ENCODE peak calls at places on chromosomes 2 and 18, in ten cellular contexts. T is kidney, Z is brain microvascular endothelial cell, G is HFFc6, R is HuH-7, H is HCT116, B is fibroblast of lung, C is T-helper 9 cell, Q is neural crest cell, F is ovary. Y is an unnamed sample.

GRCh38 chr2:197615033-197615652 is 60.2 kb downstream of the RFTN2 start:
- DNase-seq in T (no peak), Z (no peak), G (no peak), R (peak; percentile 32), H (peak; percentile 18), B (no peak), C (no peak), Q (no peak), F (no peak), Y (no peak)

GRCh38 chr2:63056309-63057065 is 5.9 kb downstream of the OTX1 start:
- DNase-seq in T (peak; percentile 53), Z (no peak), G (no peak), R (no peak), H (no peak), B (no peak), C (no peak), Q (peak; percentile 41), F (peak; percentile 32), Y (no peak)

GRCh38 chr2:74599676-74600075 is 45.2 kb downstream of the DOK1 start:
- DNase-seq in T (no peak), Z (no peak), G (no peak), R (no peak), H (no peak), B (no peak), C (no peak), Q (no peak), F (no peak), Y (no peak)

GRCh38 chr2:179963626-179964025 is 43.5 kb downstream of the CWC22 start:
- DNase-seq in T (no peak), Z (no peak), G (peak; percentile 36), R (no peak), H (no peak), B (peak; percentile 60), C (no peak), Q (no peak), F (no peak), Y (no peak)

GRCh38 chr2:151297882-151298281 is 8.4 kb upstream of the NMI start:
- DNase-seq in T (no peak), Z (no peak), G (no peak), R (no peak), H (no peak), B (no peak), C (no peak), Q (no peak), F (no peak), Y (no peak)

GRCh38 chr2:226115102-226115831 is 684.4 kb downstream of the IRS1 start:
- DNase-seq in T (no peak), Z (peak; percentile 96), G (peak; percentile 96), R (no peak), H (peak; percentile 99), B (peak; percentile 99), C (no peak), Q (no peak), F (no peak), Y (peak; percentile 90)

GRCh38 chr18:2180586-2180985 is 390.7 kb downstream of the METTL4 start:
- DNase-seq in T (no peak), Z (no peak), G (no peak), R (no peak), H (no peak), B (no peak), C (no peak), Q (no peak), F (no peak), Y (no peak)

GRCh38 chr18:25734336-25734735 is 356.1 kb downstream of the SS18 start:
- DNase-seq in T (no peak), Z (no peak), G (no peak), R (no peak), H (no peak), B (no peak), C (no peak), Q (no peak), F (no peak), Y (no peak)

GRCh38 chr18:56522826-56523225 is 115.6 kb downstream of the TXNL1 start:
- DNase-seq in T (no peak), Z (peak; percentile 3), G (peak; percentile 67), R (no peak), H (no peak), B (peak; percentile 75), C (no peak), Q (no peak), F (no peak), Y (no peak)

GRCh38 chr2:227267406-227268115 is 57.5 kb upstream of the MFF start:
- DNase-seq in T (no peak), Z (no peak), G (no peak), R (no peak), H (no peak), B (no peak), C (no peak), Q (no peak), F (no peak), Y (peak; percentile 31)

GRCh38 chr2:101038455-101039255 is 36.6 kb downstream of the RPL31 start:
- DNase-seq in T (no peak), Z (no peak), G (no peak), R (peak; percentile 58), H (peak; percentile 43), B (no peak), C (no peak), Q (no peak), F (no peak), Y (peak; percentile 42)

GRCh38 chr2:71620851-71621251 is 167.5 kb downstream of the DYSF start:
- DNase-seq in T (peak; percentile 25), Z (no peak), G (no peak), R (no peak), H (no peak), B (no peak), C (no peak), Q (no peak), F (no peak), Y (no peak)

GRCh38 chr2:171147081-171147480 is 13.6 kb downstream of the TLK1 start:
- DNase-seq in T (no peak), Z (no peak), G (no peak), R (no peak), H (no peak), B (no peak), C (no peak), Q (no peak), F (no peak), Y (no peak)

GRCh38 chr2:170176212-170176611 is 1.7 kb upstream of the MYO3B start:
- DNase-seq in T (no peak), Z (no peak), G (no peak), R (no peak), H (no peak), B (no peak), C (no peak), Q (no peak), F (no peak), Y (no peak)

GRCh38 chr2:123720760-123721159 is 304.3 kb upstream of the CNTNAP5 start:
- DNase-seq in T (no peak), Z (no peak), G (no peak), R (no peak), H (no peak), B (no peak), C (no peak), Q (no peak), F (no peak), Y (no peak)

GRCh38 chr18:10284571-10285282 is 169.7 kb upstream of the APCDD1 start:
- DNase-seq in T (no peak), Z (no peak), G (no peak), R (no peak), H (no peak), B (no peak), C (no peak), Q (no peak), F (no peak), Y (no peak)

GRCh38 chr2:235577404-235578330 is 83.8 kb downstream of the AGAP1 start:
- DNase-seq in T (peak; percentile 62), Z (peak; percentile 45), G (no peak), R (peak; percentile 66), H (no peak), B (peak; percentile 36), C (no peak), Q (peak; percentile 47), F (peak; percentile 67), Y (no peak)

GRCh38 chr2:50126845-50127244 is 905.1 kb downstream of the NRXN1 start:
- DNase-seq in T (no peak), Z (no peak), G (no peak), R (no peak), H (no peak), B (no peak), C (no peak), Q (no peak), F (no peak), Y (no peak)

GRCh38 chr2:27762951-27763906 is 8.3 kb upstream of the MRPL33 start:
- DNase-seq in T (no peak), Z (no peak), G (peak; percentile 23), R (peak; percentile 53), H (no peak), B (peak; percentile 61), C (no peak), Q (no peak), F (no peak), Y (no peak)

GRCh38 chr2:888211-888801 is 62.3 kb upstream of the SNTG2 start:
- DNase-seq in T (no peak), Z (no peak), G (no peak), R (no peak), H (no peak), B (no peak), C (no peak), Q (no peak), F (no peak), Y (no peak)

GRCh38 chr2:10487144-10488104 is 39.3 kb upstream of the ODC1 start:
- DNase-seq in T (no peak), Z (no peak), G (no peak), R (peak; percentile 62), H (no peak), B (no peak), C (no peak), Q (no peak), F (no peak), Y (no peak)

GRCh38 chr2:152513681-152514080 is 178.7 kb downstream of the FMNL2 start:
- DNase-seq in T (no peak), Z (peak; percentile 82), G (peak; percentile 71), R (no peak), H (peak; percentile 22), B (peak; percentile 77), C (no peak), Q (no peak), F (no peak), Y (peak; percentile 50)

GRCh38 chr2:14942991-14943390 is 310.5 kb downstream of the LRATD1 start:
- DNase-seq in T (no peak), Z (no peak), G (no peak), R (no peak), H (no peak), B (peak; percentile 35), C (no peak), Q (no peak), F (no peak), Y (no peak)

Y was measured in NCI-H460.